ENCODE peak calls at places on chromosomes 3 and 15, in ten cellular contexts. Z is NCI-H2171 treated with DMSO at 0.1 percent for 48 hours; S is left lung; R is cardiac muscle cell; Y is SK-MEL-5; K is uterus; A is AG04450; O is NCI-H226; J is posterior cingulate gyrus; V is activated T-cell treated with anti-CD3 and anti-CD28 coated beads, Interleukin-2, amount 50 U/mL, for 24 hours. I is an unnamed sample.

GRCh38 chr15:99955532-99955931 is 222.3 kb upstream of the LYSMD4 start:
- DNase-seq in V (no peak), O (no peak), A (no peak), R (no peak), Y (no peak), S (no peak), K (no peak), J (no peak), Z (no peak), I (no peak)

GRCh38 chr3:34650131-34650530 is 851.7 kb downstream of the PDCD6IP start:
- DNase-seq in V (no peak), Y (no peak), A (no peak), O (no peak), K (no peak), Z (no peak), R (no peak), J (no peak), S (no peak), I (no peak)

GRCh38 chr3:52471371-52472238 is 16.2 kb downstream of the NISCH start:
- DNase-seq in J (no peak), O (no peak), Y (peak; percentile 64), V (peak; percentile 56), K (peak; percentile 59), R (peak; percentile 67), Z (no peak), S (peak; percentile 86), A (no peak), I (peak; percentile 30)

GRCh38 chr15:41559239-41559488 is 152 bp downstream of the TYRO3 start:
- DNase-seq in Z (no peak), V (no peak), J (no peak), R (no peak), O (no peak), K (no peak), Y (no peak), S (no peak), A (no peak), I (no peak)

GRCh38 chr15:42059661-42060476 is 34.5 kb downstream of the PLA2G4D start:
- DNase-seq in S (no peak), A (no peak), J (no peak), Y (peak; percentile 62), R (peak; percentile 55), Z (peak; percentile 46), K (no peak), O (no peak), V (peak; percentile 81), I (peak; percentile 23)

GRCh38 chr3:4995500-4996053 is 16.3 kb downstream of the BHLHE40 start:
- DNase-seq in Z (no peak), J (no peak), Y (no peak), V (no peak), S (no peak), A (no peak), O (peak; percentile 99), R (peak; percentile 58), K (no peak), I (no peak)

GRCh38 chr3:17469520-17469919 is 272.9 kb downstream of the TBC1D5 start:
- DNase-seq in K (no peak), Y (peak; percentile 52), J (no peak), R (no peak), A (no peak), Z (no peak), O (peak; percentile 26), V (no peak), S (no peak), I (peak; percentile 71)

GRCh38 chr3:192514754-192515660 is 212.3 kb downstream of the FGF12 start:
- DNase-seq in O (no peak), S (peak; percentile 80), A (no peak), Y (peak; percentile 28), K (no peak), V (peak; percentile 25), R (peak; percentile 7), Z (peak; percentile 66), J (peak; percentile 21), I (no peak)

GRCh38 chr3:62843508-62843907 is 31.7 kb downstream of the CADPS start:
- DNase-seq in Z (no peak), Y (no peak), R (no peak), J (no peak), S (no peak), V (no peak), O (no peak), A (no peak), K (no peak), I (no peak)

GRCh38 chr15:79898369-79898768 is 1.6 kb upstream of the MTHFS start:
- DNase-seq in J (no peak), R (no peak), Z (peak; percentile 58), O (no peak), V (no peak), K (no peak), A (no peak), Y (no peak), S (no peak), I (no peak)

GRCh38 chr3:46566040-46566631 is at the start of gene LRRC2:
- DNase-seq in R (peak; percentile 85), K (peak; percentile 77), V (peak; percentile 51), Z (peak; percentile 9), Y (no peak), J (no peak), A (peak; percentile 23), S (peak; percentile 72), O (peak; percentile 69), I (peak; percentile 75)

GRCh38 chr15:62977952-62978811 is 64.4 kb upstream of the TPM1 start:
- DNase-seq in K (no peak), Y (peak; percentile 14), Z (no peak), J (no peak), R (peak; percentile 57), V (no peak), O (peak; percentile 97), S (no peak), A (no peak), I (peak; percentile 69)

GRCh38 chr3:172323894-172324590 is 124.2 kb downstream of the GHSR start:
- DNase-seq in A (no peak), K (no peak), R (peak; percentile 96), Z (no peak), Y (no peak), J (no peak), O (peak; percentile 97), S (no peak), V (no peak), I (no peak)

GRCh38 chr3:128969993-128970740 is 23.7 kb downstream of the CFAP92 start:
- DNase-seq in Z (peak; percentile 59), S (no peak), O (no peak), J (no peak), K (peak; percentile 51), V (peak; percentile 73), R (peak; percentile 63), A (no peak), Y (peak; percentile 60), I (peak; percentile 27)

GRCh38 chr15:63191895-63192603 is 2.6 kb downstream of the RAB8B start:
- DNase-seq in A (no peak), Z (no peak), S (no peak), Y (no peak), V (no peak), J (no peak), R (peak; percentile 52), K (no peak), O (peak; percentile 41), I (no peak)

GRCh38 chr15:41971893-41972340 is 440 bp downstream of the EHD4 start:
- DNase-seq in A (no peak), O (peak; percentile 1), S (peak; percentile 89), V (no peak), R (no peak), Z (no peak), J (no peak), K (peak; percentile 33), Y (no peak), I (no peak)

GRCh38 chr3:121111914-121112612 is 204.1 kb downstream of the STXBP5L start:
- DNase-seq in V (no peak), O (no peak), R (no peak), Z (no peak), K (no peak), S (no peak), J (no peak), Y (peak; percentile 59), A (no peak), I (no peak)

GRCh38 chr3:149003653-149004305 is 12.4 kb downstream of the GYG1 start:
- DNase-seq in A (no peak), Y (no peak), K (no peak), S (no peak), V (no peak), R (no peak), J (no peak), Z (no peak), O (no peak), I (no peak)

GRCh38 chr3:23004971-23005370 is 198.2 kb upstream of the UBE2E2 start:
- DNase-seq in K (no peak), S (no peak), Z (no peak), A (peak; percentile 38), J (no peak), V (no peak), Y (no peak), R (peak; percentile 76), O (peak; percentile 60), I (peak; percentile 16)

GRCh38 chr15:67510597-67511225 is 10.2 kb upstream of the C15orf61 start:
- DNase-seq in A (no peak), R (peak; percentile 59), V (no peak), J (no peak), K (no peak), O (peak; percentile 55), S (no peak), Y (no peak), Z (no peak), I (no peak)

GRCh38 chr3:125011941-125012340 is 43.9 kb downstream of the HEG1 start:
- DNase-seq in K (no peak), J (no peak), V (no peak), O (no peak), R (no peak), A (no peak), Z (no peak), Y (no peak), S (no peak), I (no peak)

GRCh38 chr15:48871536-48871935 is 6.4 kb upstream of the EID1 start:
- DNase-seq in Z (no peak), K (no peak), V (no peak), Y (no peak), A (no peak), J (no peak), R (peak; percentile 45), S (no peak), O (no peak), I (no peak)